ENCODE peak calls at places on chromosomes 4 and X, in ten cellular contexts. One of them, this sample, is unnamed.

GRCh38 chr4:164512124-164512523 is 241.8 kb upstream of the SMIM31 start:
- DNase-seq in HEK293T: no peak
- DNase-seq in DMS79: no peak
- DNase-seq in A172: no peak
- DNase-seq in NCI-H748 treated with DMSO at 0.1 percent for 48 hours: no peak
- DNase-seq in neural progenitor cell: no peak
- DNase-seq in hepatic stellate cell: no peak
- DNase-seq in NCI-H1694 treated with DMSO at 0.1 percent for 48 hours: no peak
- DNase-seq in hippocampal formation: no peak
- DNase-seq in GM04504: no peak
- DNase-seq in this sample: no peak

GRCh38 chrX:68438575-68438974 is 5.3 kb upstream of the OPHN1 start:
- DNase-seq in HEK293T: no peak
- DNase-seq in DMS79: no peak
- DNase-seq in A172: no peak
- DNase-seq in NCI-H748 treated with DMSO at 0.1 percent for 48 hours: no peak
- DNase-seq in neural progenitor cell: no peak
- DNase-seq in hepatic stellate cell: no peak
- DNase-seq in NCI-H1694 treated with DMSO at 0.1 percent for 48 hours: no peak
- DNase-seq in hippocampal formation: no peak
- DNase-seq in GM04504: no peak
- DNase-seq in this sample: no peak

GRCh38 chrX:48580662-48581061 is 6.4 kb downstream of the RBM3 start:
- DNase-seq in HEK293T: no peak
- DNase-seq in DMS79: no peak
- DNase-seq in A172: no peak
- DNase-seq in NCI-H748 treated with DMSO at 0.1 percent for 48 hours: no peak
- DNase-seq in neural progenitor cell: no peak
- DNase-seq in hepatic stellate cell: no peak
- DNase-seq in NCI-H1694 treated with DMSO at 0.1 percent for 48 hours: no peak
- DNase-seq in hippocampal formation: no peak
- DNase-seq in GM04504: no peak
- DNase-seq in this sample: no peak

GRCh38 chrX:106168107-106168506 is at the start of gene PWWP3B:
- DNase-seq in HEK293T: peak; percentile 62
- DNase-seq in DMS79: no peak
- DNase-seq in A172: no peak
- DNase-seq in NCI-H748 treated with DMSO at 0.1 percent for 48 hours: no peak
- DNase-seq in neural progenitor cell: peak; percentile 71
- DNase-seq in hepatic stellate cell: no peak
- DNase-seq in NCI-H1694 treated with DMSO at 0.1 percent for 48 hours: no peak
- DNase-seq in hippocampal formation: no peak
- DNase-seq in GM04504: no peak
- DNase-seq in this sample: no peak

GRCh38 chrX:314049-314448 is 4.5 kb downstream of the GTPBP6 start:
- DNase-seq in HEK293T: no peak
- DNase-seq in DMS79: no peak
- DNase-seq in A172: no peak
- DNase-seq in NCI-H748 treated with DMSO at 0.1 percent for 48 hours: no peak
- DNase-seq in neural progenitor cell: no peak
- DNase-seq in hepatic stellate cell: no peak
- DNase-seq in NCI-H1694 treated with DMSO at 0.1 percent for 48 hours: no peak
- DNase-seq in hippocampal formation: no peak
- DNase-seq in GM04504: no peak
- DNase-seq in this sample: no peak

GRCh38 chr4:836781-837301 is 10.9 kb upstream of the CPLX1 start:
- DNase-seq in HEK293T: no peak
- DNase-seq in DMS79: no peak
- DNase-seq in A172: no peak
- DNase-seq in NCI-H748 treated with DMSO at 0.1 percent for 48 hours: no peak
- DNase-seq in neural progenitor cell: no peak
- DNase-seq in hepatic stellate cell: no peak
- DNase-seq in NCI-H1694 treated with DMSO at 0.1 percent for 48 hours: no peak
- DNase-seq in hippocampal formation: no peak
- DNase-seq in GM04504: no peak
- DNase-seq in this sample: no peak

GRCh38 chr4:33625762-33626161 is 2618.6 kb downstream of the ARAP2 start:
- DNase-seq in HEK293T: no peak
- DNase-seq in DMS79: no peak
- DNase-seq in A172: no peak
- DNase-seq in NCI-H748 treated with DMSO at 0.1 percent for 48 hours: no peak
- DNase-seq in neural progenitor cell: peak; percentile 6
- DNase-seq in hepatic stellate cell: no peak
- DNase-seq in NCI-H1694 treated with DMSO at 0.1 percent for 48 hours: no peak
- DNase-seq in hippocampal formation: peak; percentile 30
- DNase-seq in GM04504: no peak
- DNase-seq in this sample: no peak

GRCh38 chrX:40154229-40154852 is 56.6 kb upstream of the BCOR start:
- DNase-seq in HEK293T: no peak
- DNase-seq in DMS79: no peak
- DNase-seq in A172: peak; percentile 39
- DNase-seq in NCI-H748 treated with DMSO at 0.1 percent for 48 hours: peak; percentile 86
- DNase-seq in neural progenitor cell: peak; percentile 85
- DNase-seq in hepatic stellate cell: peak; percentile 69
- DNase-seq in NCI-H1694 treated with DMSO at 0.1 percent for 48 hours: peak; percentile 88
- DNase-seq in hippocampal formation: no peak
- DNase-seq in GM04504: no peak
- DNase-seq in this sample: no peak

GRCh38 chrX:18582910-18583493 is 88.9 kb downstream of the RS1 start:
- DNase-seq in HEK293T: no peak
- DNase-seq in DMS79: no peak
- DNase-seq in A172: no peak
- DNase-seq in NCI-H748 treated with DMSO at 0.1 percent for 48 hours: no peak
- DNase-seq in neural progenitor cell: no peak
- DNase-seq in hepatic stellate cell: no peak
- DNase-seq in NCI-H1694 treated with DMSO at 0.1 percent for 48 hours: no peak
- DNase-seq in hippocampal formation: no peak
- DNase-seq in GM04504: no peak
- DNase-seq in this sample: no peak

GRCh38 chrX:71184803-71185495 is 38.1 kb upstream of the GJB1 start:
- DNase-seq in HEK293T: no peak
- DNase-seq in DMS79: no peak
- DNase-seq in A172: no peak
- DNase-seq in NCI-H748 treated with DMSO at 0.1 percent for 48 hours: no peak
- DNase-seq in neural progenitor cell: no peak
- DNase-seq in hepatic stellate cell: no peak
- DNase-seq in NCI-H1694 treated with DMSO at 0.1 percent for 48 hours: no peak
- DNase-seq in hippocampal formation: no peak
- DNase-seq in GM04504: no peak
- DNase-seq in this sample: no peak

GRCh38 chrX:135985123-135985973 is at the start of gene SLC9A6:
- DNase-seq in HEK293T: peak; percentile 85
- DNase-seq in DMS79: peak; percentile 32
- DNase-seq in A172: peak; percentile 3
- DNase-seq in NCI-H748 treated with DMSO at 0.1 percent for 48 hours: peak; percentile 40
- DNase-seq in neural progenitor cell: peak; percentile 89
- DNase-seq in hepatic stellate cell: peak; percentile 38
- DNase-seq in NCI-H1694 treated with DMSO at 0.1 percent for 48 hours: peak; percentile 48
- DNase-seq in hippocampal formation: peak; percentile 35
- DNase-seq in GM04504: no peak
- DNase-seq in this sample: no peak

GRCh38 chr4:156321203-156321602 is 367.5 kb upstream of the CTSO start:
- DNase-seq in HEK293T: no peak
- DNase-seq in DMS79: no peak
- DNase-seq in A172: peak; percentile 51
- DNase-seq in NCI-H748 treated with DMSO at 0.1 percent for 48 hours: no peak
- DNase-seq in neural progenitor cell: no peak
- DNase-seq in hepatic stellate cell: peak; percentile 5
- DNase-seq in NCI-H1694 treated with DMSO at 0.1 percent for 48 hours: no peak
- DNase-seq in hippocampal formation: no peak
- DNase-seq in GM04504: peak; percentile 37
- DNase-seq in this sample: peak; percentile 85

GRCh38 chr4:117623321-117623720 is 411.0 kb upstream of the NDST3 start:
- DNase-seq in HEK293T: no peak
- DNase-seq in DMS79: no peak
- DNase-seq in A172: no peak
- DNase-seq in NCI-H748 treated with DMSO at 0.1 percent for 48 hours: no peak
- DNase-seq in neural progenitor cell: peak; percentile 4
- DNase-seq in hepatic stellate cell: no peak
- DNase-seq in NCI-H1694 treated with DMSO at 0.1 percent for 48 hours: no peak
- DNase-seq in hippocampal formation: no peak
- DNase-seq in GM04504: no peak
- DNase-seq in this sample: no peak

GRCh38 chr4:39179681-39180080 is 2.6 kb upstream of the WDR19 start:
- DNase-seq in HEK293T: no peak
- DNase-seq in DMS79: no peak
- DNase-seq in A172: no peak
- DNase-seq in NCI-H748 treated with DMSO at 0.1 percent for 48 hours: no peak
- DNase-seq in neural progenitor cell: no peak
- DNase-seq in hepatic stellate cell: no peak
- DNase-seq in NCI-H1694 treated with DMSO at 0.1 percent for 48 hours: no peak
- DNase-seq in hippocampal formation: no peak
- DNase-seq in GM04504: no peak
- DNase-seq in this sample: no peak

GRCh38 chr4:184376136-184376838 is 98.1 kb downstream of the IRF2 start:
- DNase-seq in HEK293T: no peak
- DNase-seq in DMS79: no peak
- DNase-seq in A172: no peak
- DNase-seq in NCI-H748 treated with DMSO at 0.1 percent for 48 hours: no peak
- DNase-seq in neural progenitor cell: no peak
- DNase-seq in hepatic stellate cell: no peak
- DNase-seq in NCI-H1694 treated with DMSO at 0.1 percent for 48 hours: no peak
- DNase-seq in hippocampal formation: no peak
- DNase-seq in GM04504: no peak
- DNase-seq in this sample: no peak

GRCh38 chrX:154396948-154397887 is 959 bp upstream of the RPL10 start:
- DNase-seq in HEK293T: peak; percentile 65
- DNase-seq in DMS79: peak; percentile 69
- DNase-seq in A172: no peak
- DNase-seq in NCI-H748 treated with DMSO at 0.1 percent for 48 hours: peak; percentile 29
- DNase-seq in neural progenitor cell: peak; percentile 66
- DNase-seq in hepatic stellate cell: peak; percentile 64
- DNase-seq in NCI-H1694 treated with DMSO at 0.1 percent for 48 hours: peak; percentile 53
- DNase-seq in hippocampal formation: no peak
- DNase-seq in GM04504: no peak
- DNase-seq in this sample: no peak

GRCh38 chr4:7727727-7728126 is 211.9 kb downstream of the AFAP1 start:
- DNase-seq in HEK293T: no peak
- DNase-seq in DMS79: no peak
- DNase-seq in A172: no peak
- DNase-seq in NCI-H748 treated with DMSO at 0.1 percent for 48 hours: no peak
- DNase-seq in neural progenitor cell: no peak
- DNase-seq in hepatic stellate cell: peak; percentile 39
- DNase-seq in NCI-H1694 treated with DMSO at 0.1 percent for 48 hours: no peak
- DNase-seq in hippocampal formation: no peak
- DNase-seq in GM04504: no peak
- DNase-seq in this sample: no peak

GRCh38 chr4:167587361-167587760 is 353.1 kb upstream of the SPOCK3 start:
- DNase-seq in HEK293T: no peak
- DNase-seq in DMS79: no peak
- DNase-seq in A172: peak; percentile 52
- DNase-seq in NCI-H748 treated with DMSO at 0.1 percent for 48 hours: no peak
- DNase-seq in neural progenitor cell: no peak
- DNase-seq in hepatic stellate cell: no peak
- DNase-seq in NCI-H1694 treated with DMSO at 0.1 percent for 48 hours: no peak
- DNase-seq in hippocampal formation: no peak
- DNase-seq in GM04504: no peak
- DNase-seq in this sample: no peak

GRCh38 chrX:24110049-24110448 is 39.5 kb upstream of the ZFX start:
- DNase-seq in HEK293T: no peak
- DNase-seq in DMS79: no peak
- DNase-seq in A172: no peak
- DNase-seq in NCI-H748 treated with DMSO at 0.1 percent for 48 hours: no peak
- DNase-seq in neural progenitor cell: no peak
- DNase-seq in hepatic stellate cell: no peak
- DNase-seq in NCI-H1694 treated with DMSO at 0.1 percent for 48 hours: no peak
- DNase-seq in hippocampal formation: no peak
- DNase-seq in GM04504: no peak
- DNase-seq in this sample: no peak

GRCh38 chr4:77163636-77164035 is 6.6 kb downstream of the CCNG2 start:
- DNase-seq in HEK293T: no peak
- DNase-seq in DMS79: no peak
- DNase-seq in A172: no peak
- DNase-seq in NCI-H748 treated with DMSO at 0.1 percent for 48 hours: no peak
- DNase-seq in neural progenitor cell: no peak
- DNase-seq in hepatic stellate cell: no peak
- DNase-seq in NCI-H1694 treated with DMSO at 0.1 percent for 48 hours: no peak
- DNase-seq in hippocampal formation: no peak
- DNase-seq in GM04504: no peak
- DNase-seq in this sample: no peak

GRCh38 chr4:150136036-150136435 is 57.8 kb downstream of the DCLK2 start:
- DNase-seq in HEK293T: no peak
- DNase-seq in DMS79: no peak
- DNase-seq in A172: peak; percentile 90
- DNase-seq in NCI-H748 treated with DMSO at 0.1 percent for 48 hours: no peak
- DNase-seq in neural progenitor cell: no peak
- DNase-seq in hepatic stellate cell: peak; percentile 30
- DNase-seq in NCI-H1694 treated with DMSO at 0.1 percent for 48 hours: no peak
- DNase-seq in hippocampal formation: no peak
- DNase-seq in GM04504: no peak
- DNase-seq in this sample: no peak

GRCh38 chrX:28609917-28610613 is 22.8 kb downstream of the IL1RAPL1 start:
- DNase-seq in HEK293T: no peak
- DNase-seq in DMS79: no peak
- DNase-seq in A172: peak; percentile 2
- DNase-seq in NCI-H748 treated with DMSO at 0.1 percent for 48 hours: no peak
- DNase-seq in neural progenitor cell: no peak
- DNase-seq in hepatic stellate cell: no peak
- DNase-seq in NCI-H1694 treated with DMSO at 0.1 percent for 48 hours: no peak
- DNase-seq in hippocampal formation: no peak
- DNase-seq in GM04504: no peak
- DNase-seq in this sample: no peak

GRCh38 chrX:48992341-48992740 is 9.7 kb downstream of the GRIPAP1 start:
- DNase-seq in HEK293T: no peak
- DNase-seq in DMS79: no peak
- DNase-seq in A172: no peak
- DNase-seq in NCI-H748 treated with DMSO at 0.1 percent for 48 hours: no peak
- DNase-seq in neural progenitor cell: no peak
- DNase-seq in hepatic stellate cell: no peak
- DNase-seq in NCI-H1694 treated with DMSO at 0.1 percent for 48 hours: no peak
- DNase-seq in hippocampal formation: no peak
- DNase-seq in GM04504: no peak
- DNase-seq in this sample: no peak

GRCh38 chrX:21056636-21057035 is 317.6 kb upstream of the CNKSR2 start:
- DNase-seq in HEK293T: no peak
- DNase-seq in DMS79: no peak
- DNase-seq in A172: peak; percentile 42
- DNase-seq in NCI-H748 treated with DMSO at 0.1 percent for 48 hours: no peak
- DNase-seq in neural progenitor cell: no peak
- DNase-seq in hepatic stellate cell: no peak
- DNase-seq in NCI-H1694 treated with DMSO at 0.1 percent for 48 hours: no peak
- DNase-seq in hippocampal formation: no peak
- DNase-seq in GM04504: peak; percentile 0
- DNase-seq in this sample: no peak

GRCh38 chrX:7146703-7147430 is 645 bp upstream of the STS start:
- DNase-seq in HEK293T: no peak
- DNase-seq in DMS79: no peak
- DNase-seq in A172: peak; percentile 2
- DNase-seq in NCI-H748 treated with DMSO at 0.1 percent for 48 hours: peak; percentile 83
- DNase-seq in neural progenitor cell: no peak
- DNase-seq in hepatic stellate cell: no peak
- DNase-seq in NCI-H1694 treated with DMSO at 0.1 percent for 48 hours: no peak
- DNase-seq in hippocampal formation: no peak
- DNase-seq in GM04504: no peak
- DNase-seq in this sample: no peak

GRCh38 chr4:145818001-145818400 is 120.6 kb downstream of the ZNF827 start:
- DNase-seq in HEK293T: no peak
- DNase-seq in DMS79: no peak
- DNase-seq in A172: no peak
- DNase-seq in NCI-H748 treated with DMSO at 0.1 percent for 48 hours: no peak
- DNase-seq in neural progenitor cell: no peak
- DNase-seq in hepatic stellate cell: no peak
- DNase-seq in NCI-H1694 treated with DMSO at 0.1 percent for 48 hours: no peak
- DNase-seq in hippocampal formation: no peak
- DNase-seq in GM04504: no peak
- DNase-seq in this sample: no peak